ENCODE peak calls at places on chromosome 18, in six cellular contexts. F is esophagus squamous epithelium, H is thoracic aorta, T is mucosa of descending colon, R is SJSA1, P is stomach. Y is an unnamed sample.

GRCh38 chr18:27185025-27185763 is at the start of gene CHST9:
- DNase-seq in P (peak; percentile 27), F (no peak), H (no peak), T (no peak), R (no peak), Y (no peak)

GRCh38 chr18:74897971-74898657 is 300.4 kb downstream of the ZNF407 start:
- DNase-seq in T (no peak), P (no peak), H (no peak), F (no peak), R (peak; percentile 45), Y (no peak)

GRCh38 chr18:49922228-49922627 is 108.9 kb upstream of the ACAA2 start:
- DNase-seq in P (no peak), F (no peak), T (no peak), H (no peak), R (no peak), Y (no peak)

GRCh38 chr18:75189696-75190095 is 19.2 kb downstream of the PTGR3 start:
- DNase-seq in F (no peak), T (no peak), P (no peak), H (no peak), R (no peak), Y (no peak)

GRCh38 chr18:9008709-9009635 is 93.5 kb upstream of the NDUFV2 start:
- DNase-seq in R (no peak), F (no peak), T (no peak), H (no peak), P (peak; percentile 31), Y (no peak)

GRCh38 chr18:25102657-25103056 is 249.3 kb downstream of the ZNF521 start:
- DNase-seq in P (no peak), H (no peak), F (no peak), T (no peak), R (no peak), Y (no peak)

GRCh38 chr18:34094148-34094547 is 130.6 kb downstream of the NOL4 start:
- DNase-seq in R (no peak), P (no peak), F (no peak), H (no peak), T (no peak), Y (peak; percentile 41)

GRCh38 chr18:61975526-61976326 is 82.9 kb upstream of the RNF152 start:
- DNase-seq in T (no peak), R (no peak), P (no peak), F (no peak), H (no peak), Y (peak; percentile 27)

GRCh38 chr18:13375302-13376255 is 157.0 kb downstream of the LDLRAD4 start:
- DNase-seq in T (peak; percentile 51), P (no peak), F (no peak), R (peak; percentile 84), H (peak; percentile 79), Y (peak; percentile 25)

GRCh38 chr18:34729264-34729663 is 19.2 kb downstream of the DTNA start:
- DNase-seq in P (no peak), H (no peak), T (peak; percentile 27), F (no peak), R (peak; percentile 29), Y (peak; percentile 61)

GRCh38 chr18:74567805-74568204 is 29.9 kb upstream of the ZNF407 start:
- DNase-seq in T (no peak), F (no peak), R (no peak), H (no peak), P (no peak), Y (no peak)

GRCh38 chr18:74977041-74977440 is 231.9 kb downstream of the PTGR3 start:
- DNase-seq in T (no peak), H (no peak), R (no peak), F (no peak), P (no peak), Y (no peak)

GRCh38 chr18:53457068-53457467 is 767.4 kb downstream of the MBD2 start:
- DNase-seq in P (no peak), F (no peak), H (no peak), T (no peak), R (no peak), Y (no peak)

GRCh38 chr18:61589724-61590065 is 256.5 kb downstream of the CDH20 start:
- DNase-seq in R (no peak), T (no peak), H (no peak), F (no peak), P (no peak), Y (no peak)

GRCh38 chr18:24762417-24762816 is 302.0 kb downstream of the HRH4 start:
- DNase-seq in R (no peak), F (no peak), P (no peak), H (no peak), T (no peak), Y (no peak)

GRCh38 chr18:58586269-58586668 is 42.6 kb downstream of the ALPK2 start:
- DNase-seq in P (no peak), H (no peak), F (no peak), R (no peak), T (no peak), Y (no peak)

GRCh38 chr18:2970344-2970743 is 42.6 kb downstream of the LPIN2 start:
- DNase-seq in R (no peak), F (no peak), H (no peak), P (no peak), T (no peak), Y (peak; percentile 76)

GRCh38 chr18:41126541-41127235 is 828.3 kb upstream of the PIK3C3 start:
- DNase-seq in F (no peak), R (peak; percentile 26), T (no peak), P (no peak), H (no peak), Y (no peak)

GRCh38 chr18:45825258-45825744 is at the start of gene SIGLEC15:
- DNase-seq in H (no peak), R (no peak), P (no peak), T (no peak), F (no peak), Y (no peak)

GRCh38 chr18:75005622-75006021 is 203.3 kb downstream of the PTGR3 start:
- DNase-seq in T (no peak), F (no peak), R (no peak), P (no peak), H (no peak), Y (no peak)

GRCh38 chr18:903703-904102 is 968 bp upstream of the ADCYAP1 start:
- DNase-seq in T (peak; percentile 53), R (no peak), P (peak; percentile 35), F (no peak), H (no peak), Y (peak; percentile 11)

GRCh38 chr18:63290456-63291200 is 28.9 kb downstream of the BCL2 start:
- DNase-seq in P (no peak), H (no peak), F (no peak), R (no peak), T (no peak), Y (no peak)

GRCh38 chr18:35088931-35089330 is 47.7 kb downstream of the MAPRE2 start:
- DNase-seq in T (no peak), P (no peak), F (no peak), R (no peak), H (no peak), Y (no peak)

GRCh38 chr18:9742588-9743131 is 34.6 kb downstream of the RAB31 start:
- DNase-seq in H (no peak), P (no peak), T (peak; percentile 40), F (no peak), R (peak; percentile 82), Y (no peak)

GRCh38 chr18:41695441-41695840 is 259.6 kb upstream of the PIK3C3 start:
- DNase-seq in H (no peak), F (no peak), T (no peak), R (no peak), P (no peak), Y (no peak)

GRCh38 chr18:9736942-9737813 is 29.1 kb downstream of the RAB31 start:
- DNase-seq in F (no peak), T (no peak), P (no peak), R (no peak), H (no peak), Y (peak; percentile 88)

GRCh38 chr18:48142353-48142752 is 211.9 kb upstream of the SMAD2 start:
- DNase-seq in R (no peak), H (no peak), T (no peak), F (no peak), P (no peak), Y (no peak)
- H3K9me3 ChIP-seq in R (no peaks in the 10 kb centered on the region), H (no peaks in the 10 kb centered on the region), T (no peaks in the 10 kb centered on the region), F (no peaks in the 10 kb centered on the region), P (no peaks in the 10 kb centered on the region), Y (no peaks in the 10 kb centered on the region)

DNA sequence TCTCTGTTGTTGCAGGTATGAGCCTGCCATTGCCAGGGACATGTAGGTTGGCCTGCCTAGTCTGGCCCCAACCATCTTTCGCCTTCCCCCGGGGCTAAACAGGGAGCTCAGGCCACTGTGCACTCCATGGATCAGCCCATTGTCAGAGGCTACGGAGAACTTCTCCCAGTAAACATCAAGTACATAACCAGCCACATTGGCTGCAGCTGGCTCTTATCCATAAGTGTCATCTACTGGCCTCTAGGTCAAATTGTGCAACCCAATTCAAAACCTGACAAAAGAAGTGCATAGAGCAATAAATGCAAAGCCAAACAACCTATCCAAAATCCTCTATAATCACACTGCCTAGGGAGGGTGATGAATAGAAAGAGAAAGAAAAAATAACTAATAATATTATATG is 418.1 kb upstream of the DCC start:
- DNase-seq in T (no peak), H (no peak), P (no peak), R (no peak), F (no peak), Y (no peak)
- H3K9me3 ChIP-seq in T (peaks cover 3% of the 10 kb centered on the region), H (no peaks in the 10 kb centered on the region), P (peaks cover 15% of the 10 kb centered on the region), R (no peaks in the 10 kb centered on the region), F (peaks cover 7% of the 10 kb centered on the region), Y (no peaks in the 10 kb centered on the region)

GRCh38 chr18:78492064-78492812 is 487.4 kb upstream of the SALL3 start:
- DNase-seq in T (no peak), F (no peak), P (no peak), R (no peak), H (no peak), Y (no peak)
- H3K9me3 ChIP-seq in T (peaks cover 20% of the 10 kb centered on the region), F (no peaks in the 10 kb centered on the region), P (peaks cover 25% of the 10 kb centered on the region), R (peaks cover 11% of the 10 kb centered on the region), H (no peaks in the 10 kb centered on the region), Y (peaks cover 1% of the 10 kb centered on the region)

GRCh38 chr18:14930076-14930475 is 182.1 kb downstream of the ANKRD30B start:
- DNase-seq in H (no peak), R (no peak), T (no peak), P (no peak), F (no peak), Y (no peak)
- H3K9me3 ChIP-seq in H (no peaks in the 10 kb centered on the region), R (no peaks in the 10 kb centered on the region), T (no peaks in the 10 kb centered on the region), P (no peaks in the 10 kb centered on the region), F (no peaks in the 10 kb centered on the region), Y (no peaks in the 10 kb centered on the region)

Y was measured in small intestine.